ENCODE peak calls at places on chromosomes 5 and 9, in six cellular contexts. F is K562, J is HCT116, R is GM12878, C is H1, E is SK-N-SH. H is an unnamed sample.

GRCh38 chr5:169527863-169528262 is 55.7 kb upstream of the SPDL1 start:
- DNase-seq in E (no peak), J (no peak), R (no peak), C (no peak), F (no peak), H (no peak)

GRCh38 chr9:112764344-112764743 is 13.8 kb downstream of the SNX30 start:
- DNase-seq in C (no peak), F (peak), J (no peak), R (no peak), E (no peak), H (no peak)

GRCh38 chr5:72248352-72249032 is 71.5 kb downstream of the MRPS27 start:
- DNase-seq in C (no peak), J (peak), E (no peak), F (peak), R (no peak), H (no peak)

GRCh38 chr5:36522746-36523065 is 83.7 kb upstream of the SLC1A3 start:
- DNase-seq in C (no peak), F (no peak), E (no peak), R (no peak), J (no peak), H (no peak)

GRCh38 chr9:5630038-5630507 is 1.2 kb downstream of the RIC1 start:
- DNase-seq in F (no peak), C (no peak), E (peak), J (no peak), R (no peak), H (peak)

GRCh38 chr5:131250749-131251148 is 13.1 kb upstream of the CDC42SE2 start:
- DNase-seq in E (no peak), J (no peak), R (no peak), C (no peak), F (no peak), H (no peak)

GRCh38 chr5:122805481-122805880 is 30.6 kb downstream of the SNX2 start:
- DNase-seq in F (no peak), C (no peak), E (no peak), J (no peak), R (no peak), H (no peak)

GRCh38 chr9:79184821-79185220 is 386.9 kb upstream of the TLE4 start:
- DNase-seq in F (no peak), C (no peak), J (no peak), E (no peak), R (no peak), H (no peak)

GRCh38 chr5:153884266-153884957 is 154.3 kb downstream of the FAM114A2 start:
- DNase-seq in F (no peak), J (no peak), E (no peak), C (no peak), R (no peak), H (no peak)

GRCh38 chr5:105506692-105507277 is 1944.2 kb upstream of the NUDT12 start:
- DNase-seq in R (no peak), C (no peak), F (peak), J (peak), E (no peak), H (peak)

GRCh38 chr9:130662099-130662926 is 2.1 kb upstream of the PRDM12 start:
- DNase-seq in R (no peak), E (peak), F (no peak), C (no peak), J (no peak), H (no peak)

GRCh38 chr5:102715405-102715804 is 39.7 kb upstream of the PAM start:
- DNase-seq in J (peak), C (no peak), R (no peak), F (no peak), E (no peak), H (no peak)

GRCh38 chr5:158162026-158162425 is 303.1 kb upstream of the CLINT1 start:
- DNase-seq in F (no peak), C (no peak), R (no peak), E (no peak), J (no peak), H (no peak)

GRCh38 chr5:179143446-179143845 is 83.3 kb downstream of the ZNF354C start:
- DNase-seq in E (no peak), R (no peak), F (peak), C (peak), J (peak), H (no peak)

GRCh38 chr9:78807286-78807685 is 510.4 kb downstream of the PSAT1 start:
- DNase-seq in R (no peak), F (no peak), E (no peak), J (no peak), C (no peak), H (no peak)

DNA sequence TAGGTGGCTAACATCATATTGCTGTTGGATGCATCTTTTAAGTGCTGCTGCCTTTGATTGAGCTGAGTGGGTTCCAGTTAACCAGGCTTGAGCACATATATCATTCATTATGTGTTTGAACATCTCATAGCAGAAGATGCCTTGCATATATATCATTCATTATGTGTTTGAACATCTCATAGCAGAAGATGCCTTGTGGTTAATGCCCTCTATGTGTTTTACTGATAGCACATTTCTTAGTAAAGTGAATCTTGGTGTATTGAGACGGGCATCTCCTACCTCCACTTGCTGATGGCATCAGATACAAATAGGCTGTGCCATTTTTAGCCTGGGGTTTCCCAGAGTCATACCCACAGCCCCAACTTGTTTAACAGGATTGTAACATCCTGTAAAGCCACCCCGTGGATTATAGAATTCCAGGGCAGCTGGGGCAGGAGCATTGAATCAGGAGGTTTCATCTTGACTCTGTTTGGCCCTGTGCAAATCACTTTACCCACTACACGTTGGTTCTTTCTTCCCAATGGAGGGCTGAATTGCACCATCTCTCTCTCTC is 26.5 kb downstream of the MTAP start:
- DNase-seq in J (no peak), C (no peak), F (no peak), E (no peak), R (no peak), H (no peak)
- TF ChIP-seq JUND in J (no peak), C (no peak), F (no peak), E (no peak), R (no peak), H (no peak)

DNA sequence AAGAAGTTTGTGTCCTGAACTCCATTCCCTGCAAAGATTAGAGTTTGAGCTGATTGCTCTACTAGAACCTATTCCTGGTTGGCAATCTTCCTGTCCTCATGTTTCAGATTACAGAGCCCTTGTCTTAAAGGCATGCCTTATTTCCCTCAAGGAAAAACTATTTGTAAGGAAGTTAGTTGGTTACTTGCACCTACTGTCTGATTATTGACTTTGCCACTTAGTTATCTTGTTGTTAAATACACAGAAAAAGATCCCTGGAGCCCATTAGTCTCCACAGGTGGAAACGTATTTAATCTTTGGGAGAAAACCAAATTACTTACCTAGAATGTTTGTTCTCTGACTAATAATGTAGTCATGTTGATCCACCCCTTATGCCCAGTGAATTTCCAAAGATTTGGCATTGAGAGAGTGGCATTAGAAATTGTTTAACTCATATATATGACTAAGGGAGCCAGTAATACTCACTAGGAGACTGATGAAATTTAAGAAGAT is 132.3 kb upstream of the ELL2 start:
- DNase-seq in R (no peak), C (no peak), J (peak), E (no peak), F (no peak), H (no peak)
- TF ChIP-seq JUND in R (no peak), C (no peak), J (peak), E (peak), F (no peak), H (no peak)

GRCh38 chr5:96742519-96742918 is 65.2 kb downstream of the ERAP1 start:
- DNase-seq in F (no peak), C (no peak), J (no peak), R (no peak), E (no peak), H (no peak)

GRCh38 chr5:96741911-96742310 is 65.8 kb downstream of the ERAP1 start:
- DNase-seq in R (no peak), E (no peak), F (peak), J (no peak), C (no peak), H (no peak)

GRCh38 chr5:96743805-96744559 is 63.8 kb downstream of the ERAP1 start:
- DNase-seq in C (no peak), E (no peak), J (no peak), R (no peak), F (no peak), H (no peak)

GRCh38 chr5:96745025-96745424 is 62.7 kb downstream of the ERAP1 start:
- DNase-seq in J (no peak), E (no peak), F (no peak), C (no peak), R (no peak), H (no peak)

GRCh38 chr5:96743065-96743768 is 64.5 kb downstream of the ERAP1 start:
- DNase-seq in F (peak), R (no peak), E (no peak), J (no peak), C (no peak), H (no peak)
- TF ChIP-seq JUND in F (peak), R (no peak), E (peak), J (peak), C (no peak), H (no peak)

GRCh38 chr5:65825388-65826328 is 100.7 kb upstream of the ERBIN start:
- DNase-seq in F (no peak), R (peak), J (no peak), E (no peak), C (no peak), H (no peak)
- TF ChIP-seq JUND in F (no peak), R (no peak), J (no peak), E (no peak), C (no peak), H (no peak)

DNA sequence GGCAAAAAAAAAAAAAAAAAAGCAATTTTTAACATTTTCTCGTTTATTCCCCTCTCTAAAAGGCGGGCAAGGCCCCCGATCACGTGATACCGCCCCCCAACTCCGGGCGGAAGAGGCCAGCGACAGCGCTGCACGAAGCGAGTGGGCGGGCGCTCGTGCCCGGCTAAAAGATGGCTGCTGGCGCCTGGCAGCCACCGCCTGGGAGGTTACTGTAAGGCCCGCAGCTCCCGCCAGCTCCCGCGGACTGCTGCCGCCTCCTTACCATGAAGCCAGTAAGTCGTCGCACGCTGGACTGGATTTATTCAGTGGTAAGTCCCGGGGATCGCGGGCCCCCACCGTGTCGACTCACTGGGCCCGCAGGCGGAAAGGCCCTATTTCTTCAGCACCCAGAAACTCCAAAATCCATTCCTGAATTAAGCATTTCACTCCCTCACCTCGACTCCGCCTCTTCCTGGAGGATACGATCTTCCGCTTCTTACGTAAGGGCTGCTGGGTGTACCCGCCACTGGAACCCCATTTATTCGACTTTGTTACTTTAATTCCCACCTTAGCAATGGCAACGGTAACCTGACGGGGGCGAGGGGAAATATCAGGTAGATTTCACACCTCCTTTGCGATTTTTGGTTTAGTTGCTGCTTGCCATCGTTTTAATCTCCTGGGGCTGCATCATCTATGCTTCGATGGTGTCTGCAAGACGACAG is at the start of the genes SMIM27 and TOPORS:
- DNase-seq in F (peak), E (peak), R (peak), J (peak), C (peak), H (peak)
- TF ChIP-seq JUND in F (no peak), E (peak), R (no peak), J (no peak), C (peak), H (no peak)

DNA sequence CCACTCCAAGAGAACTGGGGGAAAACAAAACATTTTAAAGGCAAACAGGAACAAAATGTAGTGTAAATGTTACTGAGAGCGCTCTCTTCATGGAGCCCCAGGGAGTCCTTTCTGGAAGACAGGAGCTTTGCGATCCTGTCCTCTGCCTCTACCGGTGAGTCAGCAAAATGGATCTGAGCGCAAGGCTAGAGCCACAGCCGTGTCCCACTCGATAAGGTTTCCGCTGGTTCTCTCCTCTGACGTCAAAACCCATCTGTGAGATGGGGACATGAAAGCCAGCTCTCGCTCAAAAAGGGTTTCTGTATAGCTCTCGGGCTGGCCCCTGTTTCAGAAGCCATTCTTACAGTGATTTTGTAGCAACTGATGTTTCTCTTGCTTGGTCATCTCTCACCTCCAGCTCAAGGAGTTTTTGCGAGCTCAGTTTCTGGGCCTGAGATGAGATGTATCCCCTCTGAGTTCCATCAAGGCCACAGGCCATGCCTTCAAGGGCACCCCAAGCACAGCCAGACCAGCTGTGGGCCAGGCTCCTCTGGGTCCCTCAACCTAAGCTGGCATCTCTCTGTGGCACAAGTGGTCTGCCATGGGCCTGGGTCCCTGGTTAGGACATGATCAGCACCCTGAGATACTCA is 101.6 kb downstream of the FSTL4 start:
- DNase-seq in E (no peak), J (no peak), R (no peak), C (no peak), F (peak), H (no peak)
- TF ChIP-seq JUND in E (no peak), J (no peak), R (no peak), C (no peak), F (peak), H (no peak)

GRCh38 chr9:81829201-81829882 is 98.9 kb upstream of the SPATA31D4 start:
- DNase-seq in F (no peak), R (no peak), J (no peak), E (no peak), C (no peak), H (no peak)
- TF ChIP-seq JUND in F (no peak), R (no peak), J (no peak), E (no peak), C (no peak), H (no peak)